ENCODE peak calls at places on chromosomes 13 and 19, in nine cellular contexts. E, U, W, R, N, Z, L, G and D are unnamed samples.

GRCh38 chr13:56317839-56318238 is 822.9 kb upstream of the PRR20A start:
- DNase-seq in E (no peak), U (no peak), W (no peak), R (no peak), N (no peak), Z (no peak), L (no peak), G (no peak), D (no peak)

GRCh38 chr13:33761744-33762143 is 56.2 kb upstream of the RFC3 start:
- DNase-seq in E (peak), U (peak), W (no peak), R (no peak), N (no peak), Z (no peak), L (no peak), G (no peak), D (peak)

GRCh38 chr13:28463481-28463880 is 31.4 kb downstream of the FLT1 start:
- DNase-seq in E (no peak), U (no peak), W (no peak), R (no peak), N (no peak), Z (no peak), L (no peak), G (no peak), D (no peak)

GRCh38 chr13:66343224-66343828 is 886.8 kb downstream of the PCDH9 start:
- DNase-seq in E (no peak), U (no peak), W (no peak), R (no peak), N (no peak), Z (no peak), L (no peak), G (no peak), D (no peak)

GRCh38 chr19:5718579-5719273 is 1.2 kb downstream of the LONP1 start:
- DNase-seq in E (no peak), U (no peak), W (no peak), R (peak), N (no peak), Z (no peak), L (peak), G (no peak), D (peak)

GRCh38 chr13:90272356-90272755 is 1075.1 kb upstream of the MIR17HG start:
- DNase-seq in E (no peak), U (no peak), W (no peak), R (no peak), N (no peak), Z (no peak), L (no peak), G (no peak), D (no peak)

GRCh38 chr19:47539747-47540311 is 25.0 kb upstream of the NAPA start:
- DNase-seq in E (peak), U (no peak), W (no peak), R (no peak), N (peak), Z (no peak), L (no peak), G (no peak), D (no peak)

GRCh38 chr13:39632994-39633393 is 22.5 kb upstream of the COG6 start:
- DNase-seq in E (no peak), U (no peak), W (no peak), R (no peak), N (no peak), Z (no peak), L (no peak), G (no peak), D (no peak)

GRCh38 chr13:107450931-107451330 is 764.4 kb downstream of the LIG4 start:
- DNase-seq in E (no peak), U (peak), W (no peak), R (peak), N (no peak), Z (no peak), L (no peak), G (peak), D (peak)

GRCh38 chr19:5205388-5205787 is 135.2 kb downstream of the PTPRS start:
- DNase-seq in E (no peak), U (no peak), W (no peak), R (no peak), N (no peak), Z (no peak), L (no peak), G (no peak), D (no peak)

DNA sequence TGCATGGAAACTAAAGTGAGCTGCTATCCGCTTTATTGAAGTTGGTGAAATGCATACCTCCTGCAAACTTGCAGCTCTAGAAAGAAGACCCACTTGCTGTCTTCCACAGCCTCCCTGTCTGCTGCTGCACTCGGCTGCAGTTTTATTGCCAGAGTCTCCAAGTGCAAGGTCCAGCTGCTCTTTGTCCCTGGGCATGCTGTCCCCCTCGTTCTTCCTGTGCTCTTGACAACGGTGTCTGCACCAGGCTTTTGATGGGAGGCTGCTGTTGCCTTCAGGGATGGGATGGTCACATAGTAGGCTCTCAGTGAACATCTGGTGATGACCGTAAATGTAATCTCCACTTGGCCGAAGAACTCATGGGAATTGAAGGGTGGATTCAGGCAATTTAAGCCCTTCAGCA is 31.4 kb downstream of the ZNF536 start:
- DNase-seq in E (no peak), U (no peak), W (no peak), R (no peak), N (no peak), Z (no peak), L (no peak), G (no peak), D (no peak)
- H3K4me3 ChIP-seq in E (no peak), U (no peak), W (no peak), R (no peak), N (no peak), Z (no peak), L (no peak), G (no peak), D (no peak)

GRCh38 chr13:110233181-110233641 is 73.7 kb downstream of the COL4A1 start:
- DNase-seq in E (peak), U (peak), W (no peak), R (no peak), N (no peak), Z (no peak), L (no peak), G (no peak), D (peak)
- H3K4me3 ChIP-seq in E (no peak), U (no peak), W (peak), R (no peak), N (no peak), Z (peak), L (no peak), G (no peak), D (peak)

DNA sequence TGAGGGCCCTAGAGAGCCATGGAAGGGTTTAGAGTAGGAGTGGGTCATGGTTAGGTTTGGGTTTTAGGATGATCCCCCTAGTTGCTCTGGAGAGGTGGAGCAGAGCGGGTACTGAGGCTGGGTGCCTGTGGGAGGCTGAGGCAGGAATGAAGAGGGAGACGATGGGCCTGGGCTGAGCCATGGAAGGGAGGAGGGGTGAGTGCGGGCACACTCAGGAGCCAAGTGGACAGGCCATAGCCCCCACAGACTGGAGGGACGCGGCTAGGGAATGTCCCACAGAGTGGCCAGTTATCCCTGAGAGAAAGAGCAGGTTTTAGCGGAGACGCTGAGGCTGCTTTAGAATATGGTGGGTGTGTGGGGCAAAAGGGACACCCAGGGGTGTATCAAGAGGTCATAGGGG is 6.0 kb upstream of the CATSPERG start:
- DNase-seq in E (no peak), U (no peak), W (no peak), R (no peak), N (no peak), Z (no peak), L (no peak), G (no peak), D (no peak)
- H3K4me3 ChIP-seq in E (no peak), U (no peak), W (no peak), R (no peak), N (no peak), Z (no peak), L (no peak), G (no peak), D (no peak)

DNA sequence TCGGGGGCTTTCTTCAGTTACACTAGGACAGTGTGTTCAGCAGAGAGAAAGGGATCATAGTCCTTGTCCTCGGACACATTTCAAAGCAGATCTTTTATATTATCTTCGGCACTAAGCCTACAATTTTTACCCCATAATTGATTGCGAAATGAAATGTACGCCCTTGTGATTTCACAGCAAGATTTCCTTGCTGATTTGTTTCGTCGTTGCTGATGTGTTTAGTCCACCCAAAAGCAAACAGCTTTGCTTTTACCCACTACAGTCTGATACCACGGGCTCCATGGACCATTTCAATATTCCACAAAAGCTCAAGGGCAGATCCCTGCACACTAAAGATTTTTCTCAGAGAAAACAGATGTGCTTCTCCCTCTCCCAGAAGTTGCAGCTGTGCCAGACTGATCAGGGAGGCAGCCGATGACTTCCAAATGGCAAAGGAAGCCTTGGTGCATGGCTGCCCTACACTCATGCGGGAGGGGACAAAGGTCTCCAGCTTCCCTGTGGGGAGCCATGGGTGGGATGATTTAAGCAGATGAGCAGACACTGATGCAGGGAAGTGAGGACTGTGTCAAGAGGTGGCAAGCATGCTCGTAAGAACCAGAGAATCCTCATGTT is 81.2 kb downstream of the STK24 start:
- DNase-seq in E (peak), U (no peak), W (no peak), R (no peak), N (no peak), Z (no peak), L (no peak), G (no peak), D (peak)
- H3K4me3 ChIP-seq in E (no peak), U (no peak), W (no peak), R (no peak), N (no peak), Z (peak), L (no peak), G (peak), D (peak)

DNA sequence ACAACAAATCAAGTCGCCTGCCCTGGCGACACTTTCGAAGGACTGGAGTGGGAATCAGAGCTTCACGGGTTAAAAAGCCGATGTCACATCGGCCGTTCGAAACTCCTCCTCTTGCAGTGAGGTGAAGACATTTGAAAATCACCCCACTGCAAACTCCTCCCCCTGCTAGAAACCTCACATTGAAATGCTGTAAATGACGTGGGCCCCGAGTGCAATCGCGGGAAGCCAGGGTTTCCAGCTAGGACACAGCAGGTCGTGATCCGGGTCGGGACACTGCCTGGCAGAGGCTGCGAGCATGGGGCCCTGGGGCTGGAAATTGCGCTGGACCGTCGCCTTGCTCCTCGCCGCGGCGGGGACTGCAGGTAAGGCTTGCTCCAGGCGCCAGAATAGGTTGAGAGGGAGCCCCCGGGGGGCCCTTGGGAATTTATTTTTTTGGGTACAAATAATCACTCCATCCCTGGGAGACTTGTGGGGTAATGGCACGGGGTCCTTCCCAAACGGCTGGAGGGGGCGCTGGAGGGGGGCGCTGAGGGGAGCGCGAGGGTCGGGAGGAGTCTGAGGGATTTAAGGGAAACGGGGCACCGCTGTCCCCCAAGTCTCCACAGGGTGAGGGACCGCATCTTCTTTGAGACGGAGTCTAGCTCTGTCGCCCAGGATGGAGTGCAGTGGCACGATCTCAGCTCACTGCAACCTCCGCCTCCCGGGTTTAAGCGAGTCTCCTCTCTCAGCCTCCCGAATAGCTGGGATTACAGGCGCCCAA is at the start of gene LDLR:
- DNase-seq in E (peak), U (peak), W (peak), R (peak), N (peak), Z (peak), L (peak), G (peak), D (peak)
- H3K4me3 ChIP-seq in E (peak), U (peak), W (peak), R (peak), N (peak), Z (peak), L (peak), G (peak), D (peak)

GRCh38 chr19:13010038-13010991 is 15.0 kb downstream of the NFIX start:
- DNase-seq in E (no peak), U (peak), W (peak), R (no peak), N (no peak), Z (peak), L (no peak), G (peak), D (no peak)
- H3K4me3 ChIP-seq in E (no peak), U (no peak), W (no peak), R (no peak), N (no peak), Z (peak), L (no peak), G (peak), D (peak)

GRCh38 chr19:35248310-35249145 is at the start of gene LSR:
- DNase-seq in E (no peak), U (peak), W (peak), R (peak), N (peak), Z (no peak), L (peak), G (peak), D (no peak)
- H3K4me3 ChIP-seq in E (no peak), U (peak), W (peak), R (peak), N (peak), Z (peak), L (peak), G (peak), D (no peak)

DNA sequence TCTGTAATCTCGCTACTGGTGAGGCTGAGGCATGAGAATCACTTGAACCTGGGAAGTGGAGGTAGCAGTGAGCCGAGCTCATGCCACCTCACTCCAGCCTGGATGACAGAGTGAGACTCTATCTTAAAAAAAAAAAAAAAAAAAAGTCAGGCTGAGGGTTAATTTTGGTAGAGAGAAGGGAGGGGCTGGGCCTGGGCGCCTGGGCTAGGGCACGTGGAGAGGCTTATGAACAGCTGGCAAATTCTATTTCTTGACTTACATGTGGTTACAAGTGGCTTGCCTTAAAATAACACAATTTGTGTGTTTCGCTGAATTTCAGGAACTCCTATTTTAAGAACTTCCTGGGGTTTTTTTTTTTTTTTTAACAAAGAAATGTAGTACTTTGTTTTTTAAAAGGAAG is 47.6 kb upstream of the MAP3K10 start:
- DNase-seq in E (no peak), U (peak), W (no peak), R (peak), N (peak), Z (no peak), L (no peak), G (no peak), D (no peak)
- H3K4me3 ChIP-seq in E (no peak), U (no peak), W (no peak), R (peak), N (no peak), Z (no peak), L (no peak), G (no peak), D (no peak)

GRCh38 chr19:55179570-55180484 is at the start of gene SYT5:
- DNase-seq in E (peak), U (peak), W (peak), R (peak), N (peak), Z (peak), L (no peak), G (no peak), D (peak)
- H3K4me3 ChIP-seq in E (peak), U (no peak), W (peak), R (peak), N (peak), Z (peak), L (peak), G (no peak), D (peak)